ENCODE peak calls at places on chromosomes 7 and 10, in nine cellular contexts. R is Peyer's patch; J is stimulated activated CD8-positive, alpha-beta memory T cell treated with anti-CD3 and anti-CD28 coated beads, Interleukin-15, amount 100 ng/mL, for 4 hours; B is HT-29; P is heart left ventricle; H is GM23338; K is IMR-90; T is EL; Q is left ventricle myocardium inferior. D is an unnamed sample.

GRCh38 chr7:15687645-15688025 is 1.2 kb upstream of the MEOX2 start:
- DNase-seq in R (no peak), J (no peak), B (no peak), P (peak), H (peak), K (no peak), T (peak), Q (peak), D (peak)

GRCh38 chr7:137135654-137136350 is 207.7 kb downstream of the PTN start:
- DNase-seq in R (no peak), J (no peak), B (no peak), P (no peak), H (no peak), K (peak), T (peak), Q (no peak), D (no peak)

GRCh38 chr10:48923763-48924162 is 15.9 kb downstream of the LRRC18 start:
- DNase-seq in R (no peak), J (no peak), B (no peak), P (no peak), H (no peak), K (no peak), T (no peak), Q (no peak), D (no peak)

GRCh38 chr10:27504897-27505457 is 873 bp downstream of the RAB18 start:
- DNase-seq in R (no peak), J (no peak), B (no peak), P (no peak), H (no peak), K (peak), T (peak), Q (no peak), D (no peak)

GRCh38 chr7:151677581-151678226 is 158.0 kb upstream of the RHEB start:
- DNase-seq in R (no peak), J (no peak), B (no peak), P (no peak), H (no peak), K (no peak), T (no peak), Q (no peak), D (no peak)

GRCh38 chr10:15897282-15897681 is 37.0 kb upstream of the MINDY3 start:
- DNase-seq in R (no peak), J (no peak), B (no peak), P (no peak), H (no peak), K (peak), T (no peak), Q (no peak), D (peak)

GRCh38 chr7:148114807-148115206 is 475.8 kb upstream of the C7orf33 start:
- DNase-seq in R (no peak), J (no peak), B (no peak), P (no peak), H (no peak), K (no peak), T (no peak), Q (no peak), D (no peak)

GRCh38 chr10:55704950-55705349 is 656.1 kb downstream of the ZWINT start:
- DNase-seq in R (no peak), J (no peak), B (no peak), P (no peak), H (no peak), K (no peak), T (no peak), Q (no peak), D (no peak)

GRCh38 chr7:95335093-95335492 is 10.8 kb upstream of the PON1 start:
- DNase-seq in R (no peak), J (no peak), B (no peak), P (no peak), H (no peak), K (peak), T (peak), Q (no peak), D (peak)

GRCh38 chr10:79264942-79265341 is 82.3 kb upstream of the PPIF start:
- DNase-seq in R (no peak), J (no peak), B (peak), P (no peak), H (no peak), K (peak), T (peak), Q (peak), D (no peak)

D was measured in AG08395.